ENCODE peak calls at places on chromosome 13, in five cellular contexts. Q, M, V, K and L are unnamed samples.
A peak's percentile ranks its signal among the peaks of the same experiment; 100 is the strongest.

GRCh38 chr13:45468676-45469075 is 3.9 kb downstream of the COG3 start:
- DNase-seq in K (no peak), V (no peak), M (no peak), Q (no peak), L (no peak)

GRCh38 chr13:44576396-44577235 is 486 bp upstream of the TSC22D1 start:
- DNase-seq in Q (no peak), M (no peak), K (no peak), V (peak; percentile 20), L (no peak)

GRCh38 chr13:50682002-50682401 is 161.5 kb downstream of the DLEU7 start:
- DNase-seq in Q (no peak), M (no peak), V (no peak), K (no peak), L (no peak)

GRCh38 chr13:109163052-109163413 is 533.6 kb downstream of the MYO16 start:
- DNase-seq in V (no peak), M (no peak), Q (no peak), K (no peak), L (no peak)

GRCh38 chr13:35502456-35502855 is 26.0 kb upstream of the MAB21L1 start:
- DNase-seq in Q (no peak), K (no peak), V (no peak), M (no peak), L (peak; percentile 7)

GRCh38 chr13:73109969-73110368 is 51.2 kb downstream of the KLF5 start:
- DNase-seq in M (no peak), K (no peak), Q (no peak), V (no peak), L (no peak)

GRCh38 chr13:21463424-21463823 is 4.3 kb upstream of the ZDHHC20 start:
- DNase-seq in Q (no peak), M (no peak), V (no peak), K (no peak), L (no peak)

GRCh38 chr13:72643339-72643989 is 84.0 kb downstream of the MZT1 start:
- DNase-seq in M (peak; percentile 11), Q (no peak), V (peak; percentile 59), K (no peak), L (peak; percentile 41)

GRCh38 chr13:23889598-23890224 is 511 bp upstream of the MIPEP start:
- DNase-seq in V (peak; percentile 15), M (peak; percentile 40), K (no peak), Q (no peak), L (peak; percentile 19)

GRCh38 chr13:23705578-23705977 is 135.4 kb downstream of the TNFRSF19 start:
- DNase-seq in V (no peak), K (no peak), M (no peak), Q (no peak), L (no peak)

GRCh38 chr13:28636677-28637317 is 22.1 kb upstream of the POMP start:
- DNase-seq in Q (peak; percentile 24), K (no peak), M (peak; percentile 19), V (peak; percentile 81), L (peak; percentile 46)

GRCh38 chr13:80151016-80151415 is 189.9 kb downstream of the SPRY2 start:
- DNase-seq in M (no peak), V (no peak), K (no peak), Q (no peak), L (no peak)

GRCh38 chr13:30915691-30916541 is 9.8 kb downstream of the MEDAG start:
- DNase-seq in Q (no peak), V (no peak), M (no peak), K (no peak), L (no peak)

GRCh38 chr13:48223016-48223385 is 10.0 kb upstream of the ITM2B start:
- DNase-seq in Q (no peak), V (no peak), K (no peak), M (no peak), L (no peak)

GRCh38 chr13:112064222-112064621 is 2.7 kb upstream of the SOX1 start:
- DNase-seq in M (peak; percentile 84), K (no peak), Q (peak; percentile 50), V (no peak), L (no peak)

GRCh38 chr13:34750078-34750703 is 191.9 kb upstream of the NBEA start:
- DNase-seq in M (peak; percentile 41), Q (no peak), K (peak; percentile 19), V (no peak), L (no peak)

GRCh38 chr13:25901460-25902376 is 150.1 kb downstream of the SHISA2 start:
- DNase-seq in K (no peak), V (no peak), Q (peak; percentile 4), M (no peak), L (no peak)

GRCh38 chr13:73222627-73223026 is 163.8 kb downstream of the KLF5 start:
- DNase-seq in M (no peak), K (no peak), V (no peak), Q (no peak), L (no peak)

GRCh38 chr13:51453308-51453958 is 597 bp upstream of the INTS6 start:
- DNase-seq in Q (peak; percentile 80), M (peak; percentile 80), K (peak; percentile 81), V (peak; percentile 86), L (peak; percentile 62)

GRCh38 chr13:72221276-72221962 is 354.4 kb upstream of the DACH1 start:
- DNase-seq in V (peak; percentile 39), Q (no peak), M (no peak), K (no peak), L (peak; percentile 10)

GRCh38 chr13:35796627-35797026 is 320.1 kb upstream of the MAB21L1 start:
- DNase-seq in M (no peak), V (no peak), Q (no peak), K (no peak), L (no peak)

GRCh38 chr13:33272531-33273124 is 12.9 kb downstream of the STARD13 start:
- DNase-seq in K (no peak), M (no peak), V (no peak), Q (no peak), L (no peak)

GRCh38 chr13:25422153-25422552 is 50.4 kb downstream of the ATP8A2 start:
- DNase-seq in M (peak; percentile 92), V (no peak), K (no peak), Q (no peak), L (no peak)

GRCh38 chr13:72258340-72258981 is 391.5 kb upstream of the DACH1 start:
- DNase-seq in Q (no peak), V (no peak), M (no peak), K (no peak), L (no peak)

GRCh38 chr13:109821038-109821545 is 34.7 kb upstream of the IRS2 start:
- DNase-seq in K (no peak), Q (peak; percentile 63), M (no peak), V (no peak), L (no peak)